ENCODE peak calls at places on chromosomes 1 and 21, in four cellular contexts. X, B, Z and Y are unnamed samples.

GRCh38 chr1:23667411-23667810 is 24.2 kb upstream of the RPL11 start:
- DNase-seq in X (peak), B (no peak), Z (no peak), Y (no peak)

GRCh38 chr1:117821782-117822447 is 107.5 kb downstream of the GDAP2 start:
- DNase-seq in X (no peak), B (no peak), Z (no peak), Y (no peak)

GRCh38 chr1:155504207-155504606 is 58.4 kb downstream of the ASH1L start:
- DNase-seq in X (peak), B (no peak), Z (no peak), Y (no peak)

GRCh38 chr1:160209656-160210046 is 4.5 kb downstream of the PEA15 start:
- DNase-seq in X (no peak), B (no peak), Z (no peak), Y (no peak)

GRCh38 chr1:12636098-12636950 is 7.6 kb upstream of the AADACL4 start:
- DNase-seq in X (no peak), B (no peak), Z (no peak), Y (no peak)

GRCh38 chr1:164466429-164466828 is 92.6 kb upstream of the PBX1 start:
- DNase-seq in X (no peak), B (no peak), Z (no peak), Y (no peak)

GRCh38 chr1:75765697-75766355 is 20.2 kb upstream of the RABGGTB start:
- DNase-seq in X (no peak), B (no peak), Z (no peak), Y (no peak)

GRCh38 chr1:24862775-24863483 is 67.1 kb downstream of the RUNX3 start:
- DNase-seq in X (no peak), B (no peak), Z (no peak), Y (no peak)

GRCh38 chr1:109133815-109134214 is 19.9 kb downstream of the ELAPOR1 start:
- DNase-seq in X (no peak), B (peak), Z (no peak), Y (peak)

GRCh38 chr1:119787776-119788175 is 19.1 kb upstream of the HMGCS2 start:
- DNase-seq in X (no peak), B (no peak), Z (no peak), Y (no peak)

GRCh38 chr1:230754831-230755230 is 7.6 kb downstream of the CAPN9 start:
- DNase-seq in X (no peak), B (no peak), Z (no peak), Y (no peak)

GRCh38 chr1:88802950-88803349 is 88.4 kb downstream of the GTF2B start:
- DNase-seq in X (no peak), B (no peak), Z (no peak), Y (no peak)

GRCh38 chr1:94862718-94863117 is 42.6 kb downstream of the SLC44A3 start:
- DNase-seq in X (no peak), B (no peak), Z (no peak), Y (no peak)

GRCh38 chr1:171420810-171421209 is 64.5 kb upstream of the PRRC2C start:
- DNase-seq in X (no peak), B (no peak), Z (no peak), Y (no peak)

GRCh38 chr1:26283871-26284596 is 4.1 kb downstream of the SH3BGRL3 start:
- DNase-seq in X (no peak), B (no peak), Z (no peak), Y (no peak)

GRCh38 chr1:119544165-119544762 is 37.3 kb downstream of the HSD3B1 start:
- DNase-seq in X (peak), B (no peak), Z (no peak), Y (no peak)

GRCh38 chr1:6582370-6582769 is 2.6 kb downstream of the ZBTB48 start:
- DNase-seq in X (no peak), B (no peak), Z (no peak), Y (no peak)

GRCh38 chr1:39816431-39817090 is 27.9 kb upstream of the BMP8B start:
- DNase-seq in X (peak), B (peak), Z (no peak), Y (peak)

GRCh38 chr21:42317341-42317741 is 2.1 kb upstream of the TFF3 start:
- DNase-seq in X (peak), B (no peak), Z (no peak), Y (no peak)

GRCh38 chr1:211258310-211258755 is 833 bp upstream of the RCOR3 start:
- DNase-seq in X (peak), B (peak), Z (peak), Y (peak)

GRCh38 chr1:60809204-60809985 is 273.0 kb upstream of the NFIA start:
- DNase-seq in X (peak), B (no peak), Z (no peak), Y (no peak)

GRCh38 chr21:23152130-23152529 is 2153.9 kb downstream of the NCAM2 start:
- DNase-seq in X (peak), B (no peak), Z (no peak), Y (no peak)

GRCh38 chr1:20194224-20194623 is 7.9 kb upstream of the PLA2G2C start:
- DNase-seq in X (no peak), B (no peak), Z (no peak), Y (no peak)